ENCODE peak calls at places on chromosomes 4 and X, in five cellular contexts. M, P, N, U and W are unnamed samples.

GRCh38 chr4:64417974-64418373 is 8.7 kb upstream of the TECRL start:
- DNase-seq in M (no peak), P (no peak), N (no peak), U (no peak), W (peak)

GRCh38 chr4:103075894-103076776 is at the start of gene SLC9B2:
- DNase-seq in M (peak), P (peak), N (peak), U (peak), W (peak)

GRCh38 chrX:68084765-68085164 is 348.5 kb downstream of the OPHN1 start:
- DNase-seq in M (no peak), P (no peak), N (peak), U (no peak), W (peak)

GRCh38 chr4:173801876-173802713 is 272.1 kb upstream of the HAND2 start:
- DNase-seq in M (no peak), P (no peak), N (no peak), U (no peak), W (no peak)

GRCh38 chrX:53471346-53471745 is 37.2 kb upstream of the HSD17B10 start:
- DNase-seq in M (no peak), P (no peak), N (no peak), U (no peak), W (no peak)

GRCh38 chr4:106385853-106386393 is 17.3 kb upstream of the GIMD1 start:
- DNase-seq in M (no peak), P (no peak), N (no peak), U (no peak), W (no peak)

GRCh38 chr4:169612869-169613859 is 781 bp upstream of the NEK1 start:
- DNase-seq in M (peak), P (peak), N (peak), U (peak), W (peak)

GRCh38 chr4:68874507-68874906 is 58.7 kb downstream of the UGT2B10 start:
- DNase-seq in M (no peak), P (no peak), N (no peak), U (no peak), W (no peak)

GRCh38 chr4:75058486-75058885 is 125.6 kb downstream of the PARM1 start:
- DNase-seq in M (no peak), P (no peak), N (no peak), U (no peak), W (no peak)

GRCh38 chr4:76892601-76893000 is 5.3 kb downstream of the SOWAHB start:
- DNase-seq in M (no peak), P (no peak), N (no peak), U (no peak), W (no peak)

GRCh38 chr4:163548481-163549243 is 54.2 kb downstream of the TMA16 start:
- DNase-seq in M (no peak), P (peak), N (peak), U (no peak), W (peak)

DNA sequence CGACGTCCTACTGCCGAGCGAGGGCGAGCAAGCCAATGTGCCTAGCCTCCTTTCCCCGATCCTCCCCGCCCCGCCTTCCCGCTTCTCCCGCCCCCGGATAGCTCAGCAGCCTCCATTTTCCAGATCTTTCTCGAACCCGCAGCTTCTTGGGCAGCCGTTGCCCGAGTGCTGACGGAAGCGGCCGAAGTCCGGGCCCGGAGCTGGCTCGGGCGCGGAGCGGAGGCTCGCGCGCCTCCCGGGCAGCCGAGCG is 172 bp upstream of the HSPA4L start:
- DNase-seq in M (peak), P (peak), N (peak), U (peak), W (peak)
- TF ChIP-seq CTCF in M (no peak), P (no peak), N (no peak), U (no peak), W (no peak)

GRCh38 chr4:184193556-184194525 is 23.8 kb downstream of the ENPP6 start:
- DNase-seq in M (no peak), P (no peak), N (no peak), U (no peak), W (no peak)
- H3K4me3 ChIP-seq in M (no peak), P (no peak), N (no peak), U (no peak), W (no peak)

DNA sequence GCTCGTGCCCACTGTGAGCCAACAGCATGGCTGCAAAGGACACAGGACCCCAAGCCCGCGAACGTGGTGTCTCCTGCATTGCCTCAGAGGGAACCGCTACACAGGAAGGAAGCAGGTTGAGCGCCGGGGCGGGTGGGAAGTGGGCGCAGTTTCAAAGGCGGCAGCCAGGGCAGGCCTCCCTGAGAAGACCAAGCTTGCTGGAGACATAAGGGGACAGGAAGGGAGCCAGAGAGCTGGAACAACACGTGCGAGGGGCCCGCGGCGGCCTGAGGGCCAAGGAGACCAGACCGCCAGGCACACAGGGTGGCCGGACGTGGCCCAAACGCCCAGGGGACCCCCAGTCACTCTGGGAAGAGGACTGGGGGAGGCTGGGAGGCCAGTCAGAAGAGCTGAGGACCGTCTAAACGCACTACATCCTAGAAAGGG is 32.0 kb downstream of the CTBP1 start:
- DNase-seq in M (no peak), P (no peak), N (no peak), U (no peak), W (no peak)
- TF ChIP-seq CTCF in M (no peak), P (no peak), N (peak), U (no peak), W (no peak)

GRCh38 chr4:14111730-14112171 is 484.2 kb upstream of the BOD1L1 start:
- DNase-seq in M (no peak), P (peak), N (no peak), U (no peak), W (peak)
- H3K4me3 ChIP-seq in M (no peak), P (peak), N (peak), U (no peak), W (peak)

GRCh38 chrX:12701625-12702024 is 89.6 kb upstream of the PRPS2 start:
- DNase-seq in M (no peak), P (peak), N (peak), U (no peak), W (peak)
- TF ChIP-seq CTCF in M (peak), P (peak), N (peak), U (no peak), W (peak)

DNA sequence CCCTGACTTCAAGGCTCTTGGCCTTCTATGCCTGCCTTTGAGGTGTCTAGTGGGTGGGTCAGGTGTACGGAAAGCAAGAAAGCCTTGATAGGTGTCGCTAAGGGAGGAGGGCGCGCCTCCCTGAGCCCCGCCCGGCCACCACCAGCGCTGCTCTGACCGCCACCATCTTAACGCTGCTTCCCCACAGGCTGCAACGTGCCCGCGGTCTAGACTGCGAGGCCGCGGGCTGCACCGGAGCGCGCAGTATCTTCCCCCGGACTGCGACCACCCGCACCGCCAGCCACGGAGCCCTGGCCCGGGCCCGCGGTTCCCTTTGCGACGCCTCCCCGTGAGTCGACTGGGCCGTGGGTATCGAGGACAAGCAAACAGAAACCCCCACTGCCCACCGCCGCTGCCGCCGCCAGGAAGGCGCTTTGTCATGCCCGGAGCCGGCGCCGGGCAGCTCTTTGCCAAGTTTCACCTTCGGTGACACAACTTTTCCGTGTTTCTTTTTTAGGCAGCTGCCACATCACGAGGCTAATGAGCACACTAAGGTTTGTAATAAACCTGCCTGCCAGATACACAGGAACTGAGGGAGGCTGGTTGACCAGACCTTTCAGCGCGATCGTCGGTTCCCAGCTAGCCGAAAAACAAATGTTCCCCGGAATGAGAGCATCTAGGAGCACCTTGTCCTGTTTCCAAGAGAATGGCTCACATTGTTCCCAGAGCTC is 335.8 kb upstream of the F9 start:
- DNase-seq in M (peak), P (no peak), N (no peak), U (no peak), W (no peak)
- H3K4me3 ChIP-seq in M (peak), P (peak), N (no peak), U (peak), W (peak)

GRCh38 chrX:107537815-107538214 is 88.4 kb downstream of the FRMPD3 start:
- DNase-seq in M (no peak), P (peak), N (peak), U (no peak), W (peak)
- TF ChIP-seq CTCF in M (no peak), P (peak), N (peak), U (peak), W (peak)

DNA sequence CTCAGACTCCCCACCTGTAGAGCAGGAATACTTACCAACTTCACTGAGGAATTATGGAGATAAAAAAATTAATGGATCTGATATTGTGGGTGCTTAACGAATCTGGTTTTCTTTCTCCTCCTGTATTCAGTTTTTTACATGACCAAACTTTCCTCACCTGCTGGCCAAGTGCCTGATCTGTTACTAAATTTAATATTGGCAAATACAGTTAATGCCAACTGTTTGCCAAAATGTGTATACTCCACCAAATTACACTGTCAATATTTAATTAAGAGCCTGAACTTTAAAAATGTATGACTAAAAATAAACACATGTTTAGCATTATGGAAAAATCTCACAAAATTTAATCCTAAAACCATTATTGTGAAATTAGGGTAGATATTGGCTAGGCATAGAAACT is 3.3 kb downstream of the PGRMC2 start:
- DNase-seq in M (no peak), P (no peak), N (no peak), U (no peak), W (no peak)
- H3K4me3 ChIP-seq in M (no peak), P (peak), N (peak), U (no peak), W (no peak)

GRCh38 chrX:2406891-2407518 is 93.8 kb downstream of the DHRSX start:
- DNase-seq in M (no peak), P (no peak), N (no peak), U (no peak), W (no peak)
- TF ChIP-seq CTCF in M (no peak), P (no peak), N (no peak), U (no peak), W (no peak)

GRCh38 chrX:138710866-138711331 is 618 bp downstream of the FGF13 start:
- DNase-seq in M (no peak), P (no peak), N (no peak), U (peak), W (no peak)

GRCh38 chrX:138708268-138708667 is 3.2 kb downstream of the FGF13 start:
- DNase-seq in M (no peak), P (no peak), N (no peak), U (no peak), W (no peak)

GRCh38 chrX:138711399-138712347 is at the start of gene FGF13:
- DNase-seq in M (peak), P (peak), N (no peak), U (peak), W (peak)

GRCh38 chrX:138709886-138710285 is 1.6 kb downstream of the FGF13 start:
- DNase-seq in M (no peak), P (no peak), N (no peak), U (no peak), W (peak)

GRCh38 chrX:138710311-138710791 is 1.2 kb downstream of the FGF13 start:
- DNase-seq in M (no peak), P (peak), N (no peak), U (peak), W (no peak)
- H3K4me3 ChIP-seq in M (peak), P (no peak), N (no peak), U (peak), W (peak)